ENCODE peak calls at places on chromosomes 4 and X, in five cellular contexts. R is HCT116, W is GM23248, T is AG04449, M is AG09309. Q is an unnamed sample.

GRCh38 chr4:13588954-13589353 is 38.6 kb downstream of the BOD1L1 start:
- DNase-seq in T (no peak), M (no peak), R (no peak), W (no peak), Q (no peak)

GRCh38 chr4:13710486-13710885 is 83.0 kb upstream of the BOD1L1 start:
- DNase-seq in M (no peak), W (no peak), R (no peak), T (no peak), Q (no peak)

GRCh38 chrX:1481636-1482529 is 29.2 kb upstream of the ASMTL start:
- DNase-seq in R (peak), W (peak), T (peak), M (peak), Q (peak)

GRCh38 chr4:91298156-91298700 is 1005.5 kb upstream of the GRID2 start:
- DNase-seq in R (no peak), W (no peak), M (no peak), T (no peak), Q (no peak)

GRCh38 chr4:101279377-101279871 is 67.9 kb downstream of the PPP3CA start:
- DNase-seq in M (peak), W (peak), T (peak), R (no peak), Q (peak)

GRCh38 chr4:88792821-88793220 is 95.2 kb upstream of the NAP1L5 start:
- DNase-seq in T (no peak), M (no peak), W (peak), R (no peak), Q (no peak)

GRCh38 chr4:158778712-158779111 is 9.9 kb downstream of the FNIP2 start:
- DNase-seq in T (no peak), R (no peak), W (no peak), M (no peak), Q (no peak)

GRCh38 chr4:107044170-107044569 is 8.1 kb upstream of the DKK2 start:
- DNase-seq in M (no peak), R (peak), W (peak), T (no peak), Q (no peak)

GRCh38 chrX:38513087-38513742 is 48.1 kb upstream of the TSPAN7 start:
- DNase-seq in R (no peak), W (no peak), T (no peak), M (no peak), Q (no peak)

GRCh38 chr4:183658362-183659028 is 490 bp downstream of the RWDD4 start:
- DNase-seq in R (no peak), T (no peak), M (no peak), W (peak), Q (no peak)

GRCh38 chrX:119402588-119402987 is 3.5 kb downstream of the SLC25A43 start:
- DNase-seq in R (no peak), W (no peak), T (no peak), M (no peak), Q (no peak)

GRCh38 chrX:121851033-121851432 is 803.6 kb downstream of the GLUD2 start:
- DNase-seq in R (no peak), T (no peak), W (peak), M (no peak), Q (no peak)

GRCh38 chrX:123357941-123358340 is 173.9 kb downstream of the GRIA3 start:
- DNase-seq in W (no peak), R (no peak), M (no peak), T (no peak), Q (no peak)

GRCh38 chr4:126777649-126778048 is 855.1 kb upstream of the INTU start:
- DNase-seq in M (peak), T (no peak), W (peak), R (no peak), Q (peak)

GRCh38 chrX:15299945-15300851 is 15.2 kb downstream of the ASB11 start:
- DNase-seq in W (peak), R (no peak), T (no peak), M (no peak), Q (no peak)

GRCh38 chrX:134236690-134237362 is at the start of gene CCDC160:
- DNase-seq in M (no peak), R (peak), T (no peak), W (peak), Q (no peak)

GRCh38 chr4:158255727-158256324 is 45.5 kb downstream of the TMEM144 start:
- DNase-seq in T (peak), R (peak), W (peak), M (peak), Q (no peak)

GRCh38 chr4:26648260-26648659 is 64.4 kb downstream of the TBC1D19 start:
- DNase-seq in M (no peak), R (no peak), T (no peak), W (no peak), Q (no peak)

GRCh38 chr4:106851686-106852085 is 184.4 kb downstream of the DKK2 start:
- DNase-seq in R (no peak), M (no peak), T (no peak), W (no peak), Q (peak)

GRCh38 chr4:16007471-16008095 is 44.6 kb upstream of the FGFBP2 start:
- DNase-seq in W (no peak), R (no peak), M (no peak), T (no peak), Q (no peak)

GRCh38 chr4:122830392-122831095 is 3.9 kb downstream of the FGF2 start:
- DNase-seq in R (no peak), M (no peak), W (peak), T (no peak), Q (no peak)

GRCh38 chrX:16946971-16947562 is 609 bp downstream of the REPS2 start:
- DNase-seq in M (no peak), R (no peak), T (no peak), W (peak), Q (no peak)

GRCh38 chr4:90816754-90817153 is 689.6 kb downstream of the CCSER1 start:
- DNase-seq in T (no peak), W (no peak), M (no peak), R (no peak), Q (no peak)

GRCh38 chrX:12497832-12498591 is 293.2 kb upstream of the PRPS2 start:
- DNase-seq in M (no peak), T (no peak), R (no peak), W (no peak), Q (no peak)

GRCh38 chrX:27679281-27679680 is 89.1 kb downstream of the DCAF8L2 start:
- DNase-seq in W (no peak), M (no peak), R (no peak), T (no peak), Q (no peak)

GRCh38 chrX:86369847-86370630 is 221.8 kb downstream of the DACH2 start:
- DNase-seq in T (no peak), W (no peak), R (no peak), M (no peak), Q (no peak)

GRCh38 chr4:80058740-80059139 is 14.3 kb downstream of the ANTXR2 start:
- DNase-seq in W (peak), M (no peak), R (no peak), T (no peak), Q (no peak)

GRCh38 chr4:13097971-13098370 is 386.2 kb downstream of the RAB28 start:
- DNase-seq in T (no peak), W (no peak), R (no peak), M (no peak), Q (no peak)

GRCh38 chrX:148501121-148502066 is 977 bp downstream of the AFF2 start:
- DNase-seq in R (no peak), M (no peak), T (no peak), W (no peak), Q (no peak)

GRCh38 chr4:183797445-183798248 is 107.5 kb upstream of the STOX2 start:
- DNase-seq in W (peak), M (no peak), T (no peak), R (no peak), Q (no peak)

GRCh38 chrX:125492439-125492838 is 172.8 kb downstream of the TEX13C start:
- DNase-seq in R (no peak), W (no peak), T (no peak), M (no peak), Q (no peak)

GRCh38 chrX:734411-734810 is 103.8 kb downstream of the SHOX start:
- DNase-seq in R (no peak), W (no peak), T (no peak), M (no peak), Q (no peak)

GRCh38 chr4:4364486-4365208 is 22.3 kb upstream of the NSG1 start:
- DNase-seq in T (no peak), W (no peak), M (no peak), R (no peak), Q (no peak)

GRCh38 chrX:15143050-15143824 is 126.6 kb downstream of the ASB9 start:
- DNase-seq in W (peak), R (peak), T (no peak), M (no peak), Q (no peak)

GRCh38 chr4:27463816-27464215 is 603.2 kb downstream of the STIM2 start:
- DNase-seq in M (peak), R (peak), T (no peak), W (peak), Q (peak)

GRCh38 chr4:44861756-44862155 is 135.4 kb upstream of the GNPDA2 start:
- DNase-seq in R (no peak), T (no peak), M (no peak), W (no peak), Q (no peak)

GRCh38 chrX:30572678-30573077 is 4.9 kb downstream of the TASL start:
- DNase-seq in R (no peak), W (no peak), M (no peak), T (no peak), Q (no peak)

GRCh38 chrX:30580641-30581040 is 3.1 kb upstream of the TASL start:
- DNase-seq in M (no peak), W (no peak), T (no peak), R (no peak), Q (no peak)

GRCh38 chrX:30576881-30577280 is 685 bp downstream of the TASL start:
- DNase-seq in R (no peak), W (no peak), T (no peak), M (no peak), Q (no peak)

GRCh38 chrX:30573125-30573524 is 4.4 kb downstream of the TASL start:
- DNase-seq in M (no peak), W (no peak), R (no peak), T (no peak), Q (no peak)

DNA sequence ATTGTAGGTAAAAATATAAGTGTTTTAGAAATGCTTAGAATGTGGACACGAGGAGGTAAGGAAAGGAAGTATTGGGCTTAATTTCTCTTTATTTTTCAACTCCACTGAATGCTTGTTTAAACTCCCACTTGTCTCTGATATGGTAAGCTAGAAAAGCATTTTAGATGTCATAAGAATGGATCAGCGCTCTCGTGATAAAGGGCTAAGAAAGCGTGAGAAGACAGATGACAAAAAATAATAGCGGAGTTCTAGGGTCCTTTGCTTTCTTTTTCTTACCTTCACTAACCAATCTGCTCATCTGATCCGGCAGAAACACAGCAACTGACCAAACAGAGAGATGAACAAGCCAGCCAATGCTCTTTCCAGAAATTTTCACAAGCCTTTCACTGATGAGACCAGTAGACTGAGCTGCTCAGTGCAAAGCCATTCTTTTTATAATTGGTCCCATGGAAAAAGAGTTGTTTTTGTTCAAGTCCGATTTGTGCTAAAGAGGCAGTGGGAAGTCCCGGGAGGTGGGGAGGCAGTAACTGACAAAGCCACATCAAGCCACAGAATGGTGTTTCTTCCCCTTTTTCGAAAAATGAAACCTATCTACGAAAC is at the start of gene TASL:
- DNase-seq in R (no peak), T (no peak), M (no peak), W (no peak), Q (no peak)
- H3K4me3 ChIP-seq in R (no peak), T (no peak), M (no peak), W (no peak), Q (no peak)

DNA sequence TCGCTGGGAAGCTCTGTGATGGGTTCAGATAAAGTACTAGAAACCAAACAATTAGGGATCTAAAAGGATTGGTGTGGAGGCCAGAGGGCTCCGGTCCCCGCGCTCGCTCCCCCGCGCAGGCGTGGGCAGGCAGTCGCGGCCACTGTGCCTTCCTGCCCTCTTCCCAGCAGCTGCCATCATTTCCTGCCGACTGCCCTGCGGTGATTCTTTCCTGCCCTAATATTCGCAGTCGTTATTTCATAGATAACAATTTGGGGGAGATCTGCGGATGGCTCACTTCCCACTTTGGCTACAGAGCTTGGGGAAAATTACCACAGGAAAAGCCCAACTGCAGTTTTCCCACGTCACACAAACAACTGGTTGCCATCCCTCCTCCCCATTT is 2.2 kb downstream of the GRIA2 start:
- DNase-seq in R (no peak), T (no peak), M (no peak), W (no peak), Q (no peak)
- H3K4me3 ChIP-seq in R (no peak), T (no peak), M (peak), W (peak), Q (no peak)

GRCh38 chr4:174134361-174134760 is 149.1 kb downstream of the FBXO8 start:
- DNase-seq in R (no peak), W (peak), M (no peak), T (no peak), Q (no peak)

GRCh38 chr4:174137698-174138097 is 145.8 kb downstream of the FBXO8 start:
- DNase-seq in R (no peak), W (no peak), T (no peak), M (no peak), Q (no peak)

GRCh38 chr4:174133525-174133924 is 149.9 kb downstream of the FBXO8 start:
- DNase-seq in R (no peak), T (no peak), M (no peak), W (no peak), Q (no peak)

GRCh38 chr4:174135530-174135929 is 147.9 kb downstream of the FBXO8 start:
- DNase-seq in M (no peak), R (no peak), W (no peak), T (no peak), Q (no peak)

DNA sequence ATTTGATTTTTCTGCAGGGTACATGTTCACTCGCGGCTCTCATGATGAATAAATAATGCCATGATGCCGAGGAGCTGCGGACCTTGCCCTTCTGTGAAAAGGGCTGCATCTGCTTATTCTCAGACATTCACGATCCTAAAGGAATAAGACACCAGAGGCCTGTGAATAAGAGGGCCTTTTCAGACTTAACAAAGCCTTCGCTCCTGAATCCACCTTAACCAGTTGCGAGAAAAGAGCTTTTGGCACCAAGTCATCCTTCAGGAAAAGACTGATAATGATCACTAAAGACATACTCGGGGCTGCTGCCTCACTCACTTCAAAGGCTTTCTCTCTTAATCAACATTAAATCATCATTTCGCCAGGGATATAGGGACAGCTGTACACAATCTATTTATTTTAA is 147.5 kb downstream of the FBXO8 start:
- DNase-seq in M (no peak), W (peak), R (no peak), T (no peak), Q (no peak)
- H3K4me3 ChIP-seq in M (no peak), W (peak), R (no peak), T (no peak), Q (no peak)

GRCh38 chrX:118350715-118351114 is 4.8 kb downstream of the WDR44 start:
- DNase-seq in R (no peak), T (no peak), M (no peak), W (no peak), Q (no peak)
- H3K4me3 ChIP-seq in R (no peak), T (no peak), M (no peak), W (peak), Q (no peak)

GRCh38 chrX:77447339-77448149 is at the start of gene FGF16:
- DNase-seq in T (no peak), R (no peak), W (no peak), M (no peak), Q (no peak)
- H3K4me3 ChIP-seq in T (peak), R (no peak), W (peak), M (peak), Q (peak)

GRCh38 chrX:153598541-153599191 is at the start of gene CCNQ:
- DNase-seq in W (peak), M (no peak), R (no peak), T (no peak), Q (no peak)

GRCh38 chrX:153595859-153596857 is 2.8 kb downstream of the CCNQ start:
- DNase-seq in R (no peak), T (no peak), M (no peak), W (no peak), Q (no peak)

GRCh38 chrX:153595387-153595786 is 3.6 kb downstream of the CCNQ start:
- DNase-seq in R (no peak), T (no peak), M (no peak), W (no peak), Q (no peak)

GRCh38 chrX:153599192-153600031 is 473 bp upstream of the CCNQ start:
- DNase-seq in T (peak), M (peak), R (peak), W (peak), Q (peak)

DNA sequence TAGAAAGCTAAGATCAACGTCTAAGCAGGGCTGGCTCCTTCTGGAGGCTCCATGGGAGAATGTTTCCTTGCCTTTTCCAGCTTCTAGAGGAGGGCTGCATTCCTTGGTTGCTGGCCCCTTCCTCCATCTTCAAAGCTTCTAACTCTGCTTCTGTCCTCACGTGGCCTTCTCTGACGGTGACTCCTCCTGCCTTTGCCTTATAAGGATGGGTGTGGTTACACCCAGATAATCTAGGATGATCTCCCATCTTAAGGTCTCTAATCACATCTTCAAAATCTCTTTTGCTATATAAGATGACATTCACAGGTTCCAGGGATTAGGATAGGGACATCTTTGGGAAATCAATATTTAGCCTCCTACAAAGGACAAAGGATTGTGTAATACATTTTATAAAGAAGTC is 1.6 kb downstream of the CCNQ start:
- DNase-seq in W (no peak), T (no peak), R (no peak), M (no peak), Q (no peak)
- H3K4me3 ChIP-seq in W (no peak), T (peak), R (no peak), M (no peak), Q (no peak)

GRCh38 chrX:79162076-79162475 is 17.6 kb downstream of the GPR174 start:
- DNase-seq in W (no peak), M (no peak), T (no peak), R (no peak), Q (no peak)
- H3K4me3 ChIP-seq in W (no peak), M (no peak), T (no peak), R (no peak), Q (no peak)

DNA sequence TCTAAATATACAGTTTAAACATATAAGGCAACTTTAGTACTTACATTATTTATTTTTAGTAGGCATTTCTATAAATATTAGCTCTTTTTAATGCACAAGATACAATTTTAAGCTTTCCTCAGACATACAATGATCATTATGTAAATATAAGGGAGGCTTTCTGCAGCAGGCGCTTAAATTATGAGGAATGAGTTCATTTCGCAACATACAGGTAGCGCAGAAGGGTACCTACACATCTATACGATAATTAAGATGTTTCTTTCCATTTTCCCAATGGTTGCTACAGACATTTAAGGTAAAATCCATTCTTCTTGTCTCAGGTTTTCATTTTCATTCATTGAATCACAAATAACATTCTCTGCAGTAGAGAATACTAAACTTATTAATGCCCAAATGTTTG is 1.2 kb downstream of the AASDH start:
- DNase-seq in M (no peak), T (no peak), W (no peak), R (no peak), Q (no peak)
- H3K4me3 ChIP-seq in M (no peak), T (peak), W (peak), R (peak), Q (peak)

DNA sequence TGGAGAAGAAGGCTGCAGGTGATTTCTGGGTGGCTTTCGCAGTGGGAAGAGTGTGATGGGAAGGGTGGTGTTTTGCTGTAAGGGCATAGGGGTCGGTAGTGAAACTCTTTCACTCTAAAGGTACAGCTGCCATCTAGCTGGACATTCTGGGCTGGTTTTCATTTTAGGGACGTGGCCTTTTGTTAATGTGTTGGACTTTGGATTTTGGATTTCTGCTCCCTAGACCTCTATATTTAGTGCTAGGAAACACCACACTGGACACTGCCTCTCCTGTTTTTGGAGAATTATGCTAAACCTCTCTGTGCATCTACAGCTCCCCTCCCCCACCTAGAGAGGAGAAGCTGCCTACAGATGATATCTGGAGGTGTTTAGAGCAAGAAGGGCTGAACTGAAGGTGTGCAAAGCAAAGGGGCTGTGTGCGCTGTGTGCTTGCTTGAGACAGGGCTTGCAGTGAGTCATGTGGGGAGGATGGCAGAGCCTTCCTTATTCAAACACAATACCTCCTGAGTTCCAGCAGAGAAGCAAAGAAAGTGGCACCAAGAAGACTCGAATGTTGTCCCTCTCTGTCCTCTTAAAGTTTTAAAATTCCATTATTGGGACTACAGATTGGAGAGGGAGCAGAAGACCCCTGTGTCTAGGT is 47.9 kb downstream of the STARD8 start:
- DNase-seq in W (peak), T (no peak), M (no peak), R (no peak), Q (no peak)
- H3K4me3 ChIP-seq in W (no peak), T (no peak), M (no peak), R (no peak), Q (no peak)

GRCh38 chrX:57137481-57137880 is 284 bp upstream of the SPIN2A start:
- DNase-seq in R (no peak), W (peak), M (no peak), T (no peak), Q (no peak)
- H3K4me3 ChIP-seq in R (no peak), W (no peak), M (peak), T (peak), Q (peak)

Q was measured in BJ.